ENCODE peak calls at places on chromosomes 3 and 15, in six cellular contexts. K is foreskin fibroblast, W is fibroblast of lung, F is mammary epithelial cell, D is GM06990, S is WERI-Rb-1. J is an unnamed sample.

GRCh38 chr3:182644800-182645433 is 148.4 kb upstream of the ATP11B start:
- DNase-seq in W (peak), D (no peak), F (peak), K (no peak), S (no peak), J (no peak)

GRCh38 chr3:192570757-192571156 is 156.6 kb downstream of the FGF12 start:
- DNase-seq in K (no peak), F (peak), W (peak), S (no peak), D (no peak), J (no peak)

GRCh38 chr15:61367953-61368352 is 138.9 kb upstream of the RORA start:
- DNase-seq in F (peak), D (no peak), W (no peak), K (no peak), S (no peak), J (no peak)

GRCh38 chr3:186746008-186746407 is 28.8 kb downstream of the KNG1 start:
- DNase-seq in W (peak), K (peak), D (no peak), S (no peak), F (peak), J (no peak)

GRCh38 chr15:87793736-87794135 is 462.8 kb downstream of the NTRK3 start:
- DNase-seq in W (no peak), F (no peak), S (no peak), D (no peak), K (no peak), J (no peak)

GRCh38 chr15:36594556-36595090 is 15.2 kb downstream of the CDIN1 start:
- DNase-seq in D (no peak), S (no peak), K (no peak), W (no peak), F (no peak), J (no peak)

GRCh38 chr15:66841953-66842681 is 140.1 kb downstream of the SMAD6 start:
- DNase-seq in K (peak), F (peak), S (peak), D (no peak), W (peak), J (peak)

GRCh38 chr3:16647668-16648067 is 42.4 kb upstream of the DAZL start:
- DNase-seq in S (no peak), K (no peak), D (no peak), W (no peak), F (no peak), J (no peak)

GRCh38 chr3:134092231-134092701 is 62.5 kb upstream of the SLCO2A1 start:
- DNase-seq in W (peak), F (no peak), K (no peak), D (no peak), S (no peak), J (no peak)

DNA sequence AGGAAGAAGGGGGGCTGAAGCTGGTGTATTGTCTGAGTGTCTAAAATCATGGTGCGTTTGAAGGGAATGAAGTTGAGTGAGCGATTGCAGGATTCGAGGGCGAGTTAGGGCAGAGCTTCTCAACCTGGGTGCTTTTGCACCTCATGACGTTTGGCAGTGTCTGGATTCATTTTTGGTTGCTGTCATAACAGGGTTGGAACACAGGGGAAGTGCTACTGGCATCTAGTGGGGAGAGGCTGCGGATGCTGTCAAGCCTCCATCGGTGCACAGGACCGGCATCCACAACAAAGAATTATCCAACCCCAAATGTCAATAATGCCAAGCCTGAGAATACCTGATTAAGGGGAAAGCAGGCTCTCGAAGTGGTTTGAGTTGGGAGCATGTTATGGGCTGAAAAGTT is 120.0 kb downstream of the SLCO3A1 start:
- DNase-seq in D (no peak), W (no peak), F (peak), S (no peak), K (no peak), J (no peak)
- TF ChIP-seq CTCF in D (no peak), W (peak), F (peak), S (no peak), K (no peak), J (peak)

GRCh38 chr3:37812497-37812896 is 49.2 kb upstream of the CTDSPL start:
- DNase-seq in W (no peak), K (peak), D (no peak), S (no peak), F (no peak), J (no peak)

GRCh38 chr3:37816271-37816670 is 45.4 kb upstream of the CTDSPL start:
- DNase-seq in F (no peak), K (peak), D (no peak), W (peak), S (no peak), J (no peak)

GRCh38 chr3:37813403-37813802 is 48.3 kb upstream of the CTDSPL start:
- DNase-seq in S (no peak), D (peak), F (no peak), W (no peak), K (no peak), J (no peak)

GRCh38 chr3:37811625-37812356 is 49.9 kb upstream of the CTDSPL start:
- DNase-seq in D (no peak), K (no peak), F (no peak), S (no peak), W (no peak), J (no peak)

GRCh38 chr3:37814547-37814946 is 47.1 kb upstream of the CTDSPL start:
- DNase-seq in D (no peak), F (no peak), W (no peak), K (no peak), S (no peak), J (no peak)
- TF ChIP-seq CTCF in D (peak), F (peak), W (peak), K (peak), S (no peak), J (peak)

GRCh38 chr3:24963762-24964625 is 464.1 kb upstream of the RARB start:
- DNase-seq in F (peak), D (no peak), W (peak), S (no peak), K (peak), J (no peak)
- TF ChIP-seq CTCF in F (peak), D (peak), W (peak), S (peak), K (peak), J (peak)

GRCh38 chr3:11641316-11641682 is 2.4 kb downstream of the VGLL4 start:
- DNase-seq in K (no peak), S (no peak), F (no peak), W (no peak), D (no peak), J (no peak)

GRCh38 chr3:11641683-11642407 is 1.9 kb downstream of the VGLL4 start:
- DNase-seq in W (peak), K (peak), F (peak), D (peak), S (no peak), J (no peak)

GRCh38 chr3:11640009-11640673 is 3.6 kb downstream of the VGLL4 start:
- DNase-seq in F (no peak), K (no peak), W (no peak), D (no peak), S (peak), J (no peak)

GRCh38 chr3:11643212-11644087 is at the start of gene VGLL4:
- DNase-seq in W (peak), F (peak), K (peak), D (peak), S (peak), J (peak)

GRCh38 chr3:11642455-11643162 is 1.1 kb downstream of the VGLL4 start:
- DNase-seq in D (peak), W (peak), K (peak), F (peak), S (peak), J (peak)
- TF ChIP-seq CTCF in D (no peak), W (no peak), K (no peak), F (peak), S (no peak), J (no peak)

J was measured in AG09309.